ENCODE peak calls at places on chromosomes 2 and 18, in six cellular contexts. Y is stimulated activated CD4-positive, alpha-beta T cell treated with anti-CD3 and anti-CD28 coated beads, Interleukin-4, amount 100 ng/mL, for 48 hours; V is stimulated activated CD8-positive, alpha-beta memory T cell treated with anti-CD3 and anti-CD28 coated beads, Interleukin-12 subunit alpha, Interleukin-12 subunit beta, amount 100 ng/mL, for 4 hours; X is NCI-H1694 treated with DMSO at 0.1 percent for 48 hours; H is mesenchymal stem cell; E is mesendoderm. B is an unnamed sample.

GRCh38 chr2:5019324-5019723 is 672.9 kb upstream of the SOX11 start:
- DNase-seq in Y (no peak), V (no peak), X (no peak), H (no peak), E (no peak), B (no peak)

GRCh38 chr2:69139778-69140177 is 126.8 kb downstream of the ANTXR1 start:
- DNase-seq in Y (no peak), V (no peak), X (no peak), H (no peak), E (no peak), B (no peak)

GRCh38 chr18:78783564-78783960 is 196.1 kb upstream of the SALL3 start:
- DNase-seq in Y (no peak), V (no peak), X (no peak), H (no peak), E (no peak), B (no peak)

GRCh38 chr2:11766016-11766415 is 19.6 kb downstream of the LPIN1 start:
- DNase-seq in Y (no peak), V (no peak), X (no peak), H (no peak), E (no peak), B (no peak)

GRCh38 chr2:152175368-152176112 is at the start of gene STAM2:
- DNase-seq in Y (peak; percentile 89), V (peak; percentile 86), X (peak; percentile 85), H (peak; percentile 94), E (peak; percentile 94), B (peak; percentile 96)

GRCh38 chr2:234821946-234822470 is 129.8 kb upstream of the SH3BP4 start:
- DNase-seq in Y (no peak), V (no peak), X (no peak), H (no peak), E (no peak), B (no peak)

GRCh38 chr18:35355140-35355618 is 11.0 kb upstream of the ZNF24 start:
- DNase-seq in Y (peak; percentile 27), V (peak; percentile 26), X (peak; percentile 19), H (peak; percentile 81), E (peak; percentile 96), B (peak; percentile 68)

GRCh38 chr18:7958081-7958896 is 391.2 kb downstream of the PTPRM start:
- DNase-seq in Y (no peak), V (no peak), X (no peak), H (no peak), E (no peak), B (no peak)

GRCh38 chr2:10028407-10028987 is 14.9 kb upstream of the KLF11 start:
- DNase-seq in Y (no peak), V (no peak), X (no peak), H (no peak), E (peak; percentile 64), B (no peak)

GRCh38 chr2:200814276-200814815 is 2.6 kb downstream of the BZW1 start:
- DNase-seq in Y (no peak), V (no peak), X (no peak), H (peak; percentile 37), E (no peak), B (no peak)

GRCh38 chr2:124796647-124797437 is 771.8 kb downstream of the CNTNAP5 start:
- DNase-seq in Y (no peak), V (no peak), X (no peak), H (no peak), E (peak; percentile 14), B (no peak)

GRCh38 chr2:165539985-165540384 is 70.5 kb downstream of the CSRNP3 start:
- DNase-seq in Y (no peak), V (no peak), X (no peak), H (no peak), E (no peak), B (no peak)

GRCh38 chr2:99602475-99602874 is 112.7 kb upstream of the REV1 start:
- DNase-seq in Y (no peak), V (no peak), X (no peak), H (peak; percentile 67), E (peak; percentile 59), B (no peak)

GRCh38 chr18:24792164-24792563 is 331.7 kb downstream of the HRH4 start:
- DNase-seq in Y (no peak), V (no peak), X (no peak), H (no peak), E (peak; percentile 32), B (no peak)

GRCh38 chr2:213119061-213119809 is 32.2 kb downstream of the IKZF2 start:
- DNase-seq in Y (no peak), V (no peak), X (no peak), H (no peak), E (no peak), B (no peak)

GRCh38 chr2:216989335-216990129 is 129.7 kb upstream of the TNP1 start:
- DNase-seq in Y (no peak), V (no peak), X (no peak), H (no peak), E (peak; percentile 24), B (no peak)

GRCh38 chr2:171319164-171319810 is 114.5 kb downstream of the METTL8 start:
- DNase-seq in Y (no peak), V (no peak), X (no peak), H (peak; percentile 81), E (peak; percentile 95), B (no peak)

GRCh38 chr2:45083175-45083574 is 73.9 kb upstream of the SIX2 start:
- DNase-seq in Y (no peak), V (no peak), X (no peak), H (no peak), E (peak; percentile 20), B (no peak)

GRCh38 chr18:59357928-59358327 is 1.1 kb downstream of the LMAN1 start:
- DNase-seq in Y (no peak), V (no peak), X (no peak), H (peak; percentile 77), E (no peak), B (no peak)

GRCh38 chr18:54358495-54358793 is 738 bp downstream of the C18orf54 start:
- DNase-seq in Y (no peak), V (no peak), X (no peak), H (no peak), E (no peak), B (no peak)

B was measured in colonic mucosa.